ENCODE peak calls at places on chromosome 10, in four cellular contexts. D, R, P and V are unnamed samples.

GRCh38 chr10:5963071-5963470 is 14.3 kb downstream of the IL15RA start:
- DNase-seq in P (no peak), D (no peak), R (no peak), V (no peak)

GRCh38 chr10:112875474-112876267 is 74.4 kb upstream of the TCF7L2 start:
- DNase-seq in P (no peak), R (peak; percentile 83), D (peak; percentile 60), V (no peak)

GRCh38 chr10:42421812-42422211 is 216.6 kb downstream of the ZNF33B start:
- DNase-seq in P (no peak), D (no peak), R (no peak), V (no peak)

GRCh38 chr10:33459597-33459996 is 125.1 kb upstream of the NRP1 start:
- DNase-seq in P (no peak), R (peak; percentile 52), D (peak; percentile 60), V (peak; percentile 49)

GRCh38 chr10:107031981-107032699 is 132.4 kb downstream of the SORCS1 start:
- DNase-seq in D (no peak), R (no peak), P (no peak), V (no peak)

GRCh38 chr10:17109475-17110207 is 20.0 kb downstream of the CUBN start:
- DNase-seq in P (no peak), D (peak; percentile 82), R (peak; percentile 71), V (peak; percentile 75)

GRCh38 chr10:60141916-60142559 is 235.7 kb upstream of the CCDC6 start:
- DNase-seq in P (no peak), D (no peak), R (no peak), V (no peak)

GRCh38 chr10:21572578-21572977 is 38.5 kb downstream of the MLLT10 start:
- DNase-seq in D (peak; percentile 46), P (no peak), R (peak; percentile 72), V (peak; percentile 46)

GRCh38 chr10:30579554-30579953 is 50.0 kb downstream of the LYZL2 start:
- DNase-seq in D (no peak), R (no peak), P (no peak), V (no peak)

GRCh38 chr10:80609331-80609730 is 71.6 kb downstream of the SH2D4B start:
- DNase-seq in D (no peak), P (no peak), R (no peak), V (no peak)

GRCh38 chr10:91389636-91390512 is 20.3 kb upstream of the HECTD2 start:
- DNase-seq in P (no peak), R (peak; percentile 81), D (peak; percentile 66), V (peak; percentile 54)

GRCh38 chr10:72461085-72461484 is 106.4 kb upstream of the DNAJB12 start:
- DNase-seq in D (no peak), R (no peak), P (no peak), V (no peak)

GRCh38 chr10:72462261-72462660 is 107.5 kb upstream of the DNAJB12 start:
- DNase-seq in D (no peak), P (no peak), R (no peak), V (no peak)

GRCh38 chr10:72464438-72464837 is 109.7 kb upstream of the DNAJB12 start:
- DNase-seq in P (no peak), R (no peak), D (no peak), V (no peak)

GRCh38 chr10:72470670-72471069 is 116.0 kb upstream of the DNAJB12 start:
- DNase-seq in P (no peak), D (no peak), R (no peak), V (no peak)

GRCh38 chr10:72466018-72466417 is 111.3 kb upstream of the DNAJB12 start:
- DNase-seq in P (no peak), D (no peak), R (no peak), V (no peak)
- TF ChIP-seq CTCF in P (no peak), D (no peak), R (no peak), V (no peak)

DNA sequence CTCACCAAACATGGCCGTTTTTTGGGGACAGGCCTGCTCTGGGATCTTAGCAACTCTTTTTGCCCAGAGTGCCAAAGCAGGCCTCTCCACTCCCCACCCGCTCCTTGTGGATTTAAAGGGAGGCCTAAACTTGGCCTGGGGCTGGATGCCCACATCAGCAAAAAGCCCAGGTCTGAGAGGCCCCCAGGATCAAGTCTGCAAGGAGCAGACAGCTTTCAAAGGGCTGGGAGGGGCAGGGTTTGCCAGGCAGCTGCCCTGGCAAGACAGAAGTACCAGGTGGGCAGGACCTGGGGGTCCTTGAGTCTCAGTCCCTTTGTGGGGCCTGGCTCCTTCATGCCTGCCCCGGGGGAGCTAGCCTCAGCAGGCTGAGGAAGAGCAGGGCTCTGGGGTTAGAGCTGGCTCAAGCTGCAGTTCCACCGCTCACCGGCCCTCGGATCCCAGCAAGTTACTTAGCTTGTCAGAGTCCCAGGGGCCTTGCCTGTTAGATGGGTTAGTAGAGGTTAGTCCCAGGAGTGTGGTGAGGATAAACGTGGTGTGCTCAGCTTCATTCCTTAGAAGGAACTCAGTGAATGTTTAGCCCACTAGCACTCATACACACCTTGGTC is 56.2 kb downstream of the ARHGAP22 start:
- DNase-seq in P (no peak), D (no peak), R (no peak), V (no peak)
- TF ChIP-seq CTCF in P (no peak), D (no peak), R (no peak), V (no peak)

GRCh38 chr10:133275683-133276092 is 980 bp downstream of the ADAM8 start:
- DNase-seq in D (no peak), P (no peak), R (no peak), V (no peak)
- TF ChIP-seq CTCF in D (no peak), P (no peak), R (no peak), V (no peak)

DNA sequence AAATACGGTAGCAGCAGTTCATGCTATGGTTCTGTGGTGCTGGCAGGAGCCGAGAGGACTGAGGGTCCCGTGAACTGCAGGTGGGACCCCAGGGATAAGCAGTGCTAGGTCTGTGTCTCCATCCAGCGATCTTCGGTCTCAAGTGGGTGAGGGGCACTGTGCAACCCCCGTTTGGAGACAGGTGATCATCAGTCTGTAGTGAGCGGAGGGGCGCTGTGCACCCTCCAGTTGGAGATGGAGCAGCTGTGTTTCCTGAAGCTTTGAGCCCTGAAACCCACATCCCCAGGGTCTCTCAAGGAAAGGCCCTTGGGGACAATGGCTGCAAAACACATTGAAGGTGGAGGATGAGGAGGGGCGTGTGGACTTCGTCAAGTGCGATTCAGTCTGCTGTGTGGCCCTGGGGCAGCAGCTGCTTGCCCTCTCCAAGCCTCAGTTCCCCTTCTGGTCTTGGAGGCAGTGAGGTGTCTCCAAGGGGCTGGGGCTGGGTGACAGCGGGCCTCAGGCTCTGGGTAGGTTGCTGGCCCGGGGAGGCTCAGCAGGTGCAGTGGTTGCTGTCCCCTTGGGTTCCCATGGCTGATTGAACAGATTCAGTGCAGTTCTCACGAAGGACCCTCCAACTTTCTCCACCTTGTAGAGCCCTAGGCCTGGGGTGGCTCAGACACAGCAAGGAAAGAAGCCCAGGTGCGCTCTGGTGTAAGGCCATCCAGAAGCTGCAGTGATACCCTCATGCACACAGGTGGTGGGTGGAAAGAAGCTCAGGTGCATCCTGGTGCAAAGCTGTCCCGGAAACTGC is 160.7 kb downstream of the ADARB2 start:
- DNase-seq in R (no peak), P (no peak), D (no peak), V (no peak)
- TF ChIP-seq CTCF in R (no peak), P (no peak), D (no peak), V (no peak)

DNA sequence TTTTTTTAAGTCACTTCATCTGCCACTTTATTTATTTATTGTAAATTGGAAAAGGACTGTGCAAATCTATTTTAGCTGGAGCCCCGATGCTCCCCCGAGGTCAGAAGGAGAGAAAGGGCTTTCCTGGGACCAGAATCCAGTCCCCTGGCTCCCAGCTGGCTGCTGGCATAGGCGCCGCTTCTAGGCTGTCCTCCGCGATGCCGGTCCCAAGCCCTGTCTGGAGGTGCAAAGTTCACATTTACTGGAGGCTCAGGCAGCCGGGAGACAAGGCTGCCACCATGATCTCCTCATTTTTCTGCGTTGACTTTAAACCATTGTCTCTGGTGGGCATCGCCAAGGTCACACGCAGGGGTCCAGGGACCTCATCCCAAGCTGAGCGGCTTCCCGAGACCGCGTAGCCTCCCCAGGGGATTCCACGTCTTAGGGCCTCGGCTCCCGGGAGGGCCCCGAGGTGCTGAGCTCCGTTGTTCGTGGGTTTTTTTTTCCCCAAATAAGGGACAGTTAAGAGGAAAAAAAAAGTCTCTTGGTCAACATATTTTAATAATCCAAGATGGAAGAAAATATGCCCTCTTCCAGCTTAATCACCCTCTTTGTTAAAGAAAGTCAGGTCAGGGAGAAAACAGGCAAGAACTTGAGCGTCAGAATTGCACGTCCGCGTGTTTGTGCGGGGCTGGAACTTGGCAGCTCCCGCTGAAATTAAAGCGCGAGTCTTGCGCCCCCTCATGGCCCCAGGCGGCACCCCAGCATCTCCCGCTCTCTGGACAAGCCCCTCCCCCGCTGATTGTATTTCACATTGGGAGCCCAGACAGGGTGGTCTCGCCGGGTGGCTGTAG is 11.9 kb downstream of the RGR start:
- DNase-seq in R (peak; percentile 39), P (peak; percentile 58), D (peak; percentile 42), V (no peak)
- TF ChIP-seq CTCF in R (peak; percentile 62), P (peak; percentile 71), D (peak; percentile 73), V (peak; percentile 77)

GRCh38 chr10:14328881-14329280 is 1.8 kb downstream of the FRMD4A start:
- DNase-seq in P (no peak), D (no peak), R (no peak), V (no peak)

GRCh38 chr10:14326581-14326980 is 4.1 kb downstream of the FRMD4A start:
- DNase-seq in R (no peak), P (no peak), D (no peak), V (no peak)

GRCh38 chr10:14322531-14322930 is 8.2 kb downstream of the FRMD4A start:
- DNase-seq in D (no peak), P (no peak), R (no peak), V (no peak)

GRCh38 chr10:14327535-14327934 is 3.2 kb downstream of the FRMD4A start:
- DNase-seq in R (no peak), D (no peak), P (no peak), V (no peak)

DNA sequence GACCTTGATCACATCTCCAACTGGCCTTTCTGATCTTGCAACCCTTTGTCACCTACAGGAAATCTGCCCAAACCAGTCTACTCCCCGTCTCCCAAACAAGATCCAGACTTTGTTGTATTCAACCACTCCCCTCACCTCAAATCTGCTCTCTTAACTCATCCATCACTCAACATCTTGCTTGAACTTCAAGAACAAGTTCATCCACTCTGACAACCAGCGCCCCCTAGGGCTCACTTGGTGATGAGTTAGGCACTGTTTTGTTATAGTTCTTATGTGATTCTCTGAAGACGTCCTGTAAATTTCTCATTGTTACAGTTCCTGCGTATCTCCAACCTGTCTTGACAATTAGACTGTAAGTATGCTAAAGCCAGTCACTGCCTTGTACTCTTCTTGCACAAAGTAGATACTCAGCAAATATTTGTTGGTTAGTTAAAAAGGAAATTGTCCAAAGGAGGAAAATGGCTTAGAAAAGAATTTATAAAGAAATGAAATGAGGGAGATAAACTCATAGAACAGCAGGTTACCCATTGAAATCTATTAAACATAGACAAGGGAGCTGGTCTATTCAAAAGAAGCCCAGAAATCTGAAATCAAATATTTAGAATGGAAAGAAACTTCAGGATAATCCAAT is 5.3 kb downstream of the FRMD4A start:
- DNase-seq in R (peak; percentile 4), D (peak; percentile 14), P (peak; percentile 22), V (no peak)
- TF ChIP-seq CTCF in R (peak; percentile 35), D (peak; percentile 62), P (peak; percentile 49), V (peak; percentile 76)

GRCh38 chr10:4174197-4174596 is 389.2 kb upstream of the KLF6 start:
- DNase-seq in R (no peak), D (no peak), P (no peak), V (no peak)
- TF ChIP-seq CTCF in R (no peak), D (no peak), P (peak; percentile 22), V (peak; percentile 23)

GRCh38 chr10:110872984-110873569 is 1.3 kb downstream of the PDCD4 start:
- DNase-seq in R (no peak), P (no peak), D (no peak), V (no peak)

GRCh38 chr10:110868981-110869380 is 2.7 kb upstream of the PDCD4 start:
- DNase-seq in P (no peak), R (no peak), D (no peak), V (no peak)

GRCh38 chr10:110872145-110872983 is 636 bp downstream of the PDCD4 start:
- DNase-seq in D (peak; percentile 84), P (peak; percentile 72), R (peak; percentile 79), V (peak; percentile 53)

GRCh38 chr10:110870823-110871235 is 899 bp upstream of the PDCD4 start:
- DNase-seq in P (no peak), R (peak; percentile 29), D (no peak), V (no peak)

GRCh38 chr10:110871236-110872084 is at the start of gene PDCD4:
- DNase-seq in P (peak; percentile 100), D (peak; percentile 99), R (peak; percentile 97), V (peak; percentile 97)
- TF ChIP-seq CTCF in P (no peak), D (no peak), R (no peak), V (no peak)